ENCODE peak calls at places on chromosome 5, in six cellular contexts. Z, N, S, C, Y and R are unnamed samples.

GRCh38 chr5:150759334-150759583 is 442 bp upstream of the DCTN4 start:
- DNase-seq in N (no peak), S (no peak), Y (no peak), C (no peak), Z (no peak), R (no peak)

GRCh38 chr5:171336486-171337206 is 27.6 kb downstream of the TLX3 start:
- DNase-seq in C (peak; percentile 32), S (no peak), N (no peak), Y (peak; percentile 64), Z (no peak), R (no peak)

GRCh38 chr5:159826351-159827222 is 89.7 kb upstream of the ADRA1B start:
- DNase-seq in Z (peak; percentile 9), N (no peak), Y (no peak), S (no peak), C (peak; percentile 76), R (no peak)

GRCh38 chr5:78757269-78758053 is 108.9 kb upstream of the LHFPL2 start:
- DNase-seq in Z (no peak), C (no peak), Y (no peak), N (peak; percentile 9), S (no peak), R (no peak)

GRCh38 chr5:40687316-40687715 is 7.6 kb downstream of the PTGER4 start:
- DNase-seq in C (no peak), S (no peak), N (no peak), Y (no peak), Z (no peak), R (peak; percentile 50)

GRCh38 chr5:170623576-170624181 is 119.9 kb downstream of the KCNIP1 start:
- DNase-seq in Y (peak; percentile 37), Z (peak; percentile 59), N (no peak), S (no peak), C (peak; percentile 59), R (no peak)

GRCh38 chr5:115840825-115841224 is 540 bp downstream of the ATG12 start:
- DNase-seq in N (no peak), Y (no peak), C (no peak), Z (no peak), S (no peak), R (no peak)

GRCh38 chr5:52668139-52668538 is 119.6 kb upstream of the ITGA1 start:
- DNase-seq in S (no peak), Y (no peak), C (no peak), N (no peak), Z (no peak), R (no peak)

GRCh38 chr5:172403191-172403794 is 51.0 kb downstream of the SH3PXD2B start:
- DNase-seq in Z (no peak), Y (no peak), N (no peak), S (peak; percentile 88), C (no peak), R (no peak)

GRCh38 chr5:158422653-158423505 is 563.9 kb upstream of the CLINT1 start:
- DNase-seq in Z (no peak), N (no peak), S (no peak), C (no peak), Y (no peak), R (no peak)

GRCh38 chr5:52997424-52997823 is 8.3 kb downstream of the ITGA2 start:
- DNase-seq in Z (no peak), N (no peak), S (no peak), Y (no peak), C (peak; percentile 18), R (no peak)

GRCh38 chr5:146825033-146825432 is 53.5 kb downstream of the PPP2R2B start:
- DNase-seq in S (peak; percentile 52), Y (peak; percentile 61), N (no peak), Z (no peak), C (no peak), R (no peak)